ENCODE peak calls at places on chromosome 14, in five cellular contexts. N is GM23248, A is GM23338, E is fibroblast of lung, U is GM12878. R is an unnamed sample.

GRCh38 chr14:77086017-77086727 is 11.9 kb upstream of the CIPC start:
- DNase-seq in N (peak), A (peak), E (peak), U (no peak), R (no peak)

GRCh38 chr14:24665440-24665991 is 31.5 kb upstream of the GZMB start:
- DNase-seq in N (no peak), A (no peak), E (no peak), U (peak), R (peak)

GRCh38 chr14:56002876-56003625 is 115.2 kb upstream of the PELI2 start:
- DNase-seq in N (no peak), A (peak), E (no peak), U (peak), R (no peak)

GRCh38 chr14:104558231-104559042 is 21.1 kb upstream of the C14orf180 start:
- DNase-seq in N (no peak), A (no peak), E (no peak), U (no peak), R (no peak)

GRCh38 chr14:99047436-99048110 is 224.4 kb downstream of the BCL11B start:
- DNase-seq in N (no peak), A (no peak), E (peak), U (no peak), R (no peak)

GRCh38 chr14:64706552-64707193 is 2.4 kb downstream of the PLEKHG3 start:
- DNase-seq in N (no peak), A (peak), E (no peak), U (no peak), R (no peak)

GRCh38 chr14:79493081-79493652 is 718.1 kb downstream of the DIO2 start:
- DNase-seq in N (no peak), A (no peak), E (no peak), U (no peak), R (no peak)

GRCh38 chr14:22886500-22887259 is 3.7 kb downstream of the REM2 start:
- DNase-seq in N (peak), A (peak), E (peak), U (peak), R (no peak)

GRCh38 chr14:65168840-65169239 is 66.5 kb upstream of the MAX start:
- DNase-seq in N (peak), A (peak), E (no peak), U (no peak), R (no peak)

GRCh38 chr14:99261916-99262787 is 9.8 kb downstream of the BCL11B start:
- DNase-seq in N (no peak), A (peak), E (no peak), U (no peak), R (no peak)

GRCh38 chr14:23695220-23695999 is 59.2 kb downstream of the DHRS2 start:
- DNase-seq in N (peak), A (peak), E (no peak), U (no peak), R (no peak)

GRCh38 chr14:63134801-63135200 is 69.4 kb upstream of the RHOJ start:
- DNase-seq in N (peak), A (peak), E (peak), U (no peak), R (no peak)

GRCh38 chr14:103548463-103549351 is 13.8 kb downstream of the BAG5 start:
- DNase-seq in N (no peak), A (no peak), E (no peak), U (no peak), R (no peak)

GRCh38 chr14:95037273-95037672 is 120.1 kb downstream of the DICER1 start:
- DNase-seq in N (no peak), A (no peak), E (no peak), U (no peak), R (no peak)

GRCh38 chr14:93946104-93946503 is 19.0 kb downstream of the FAM181A start:
- DNase-seq in N (peak), A (no peak), E (peak), U (no peak), R (no peak)

GRCh38 chr14:87097021-87097420 is 896.0 kb downstream of the GALC start:
- DNase-seq in N (peak), A (no peak), E (peak), U (no peak), R (no peak)
- H3K27ac ChIP-seq in N (no peak), A (no peak), E (no peak), U (no peak), R (no peak)

GRCh38 chr14:58844544-58844943 is 206.8 kb downstream of the DACT1 start:
- DNase-seq in N (no peak), A (no peak), E (no peak), U (no peak), R (no peak)
- TF ChIP-seq EZH2 in N (no peak), A (no peak), E (no peak), U (no peak), R (no peak)

GRCh38 chr14:30143617-30144016 is 216.0 kb upstream of the PRKD1 start:
- DNase-seq in N (peak), A (no peak), E (peak), U (no peak), R (no peak)
- H2AFZ ChIP-seq in N (peak), A (no peak), E (peak), U (no peak), R (no peak)

DNA sequence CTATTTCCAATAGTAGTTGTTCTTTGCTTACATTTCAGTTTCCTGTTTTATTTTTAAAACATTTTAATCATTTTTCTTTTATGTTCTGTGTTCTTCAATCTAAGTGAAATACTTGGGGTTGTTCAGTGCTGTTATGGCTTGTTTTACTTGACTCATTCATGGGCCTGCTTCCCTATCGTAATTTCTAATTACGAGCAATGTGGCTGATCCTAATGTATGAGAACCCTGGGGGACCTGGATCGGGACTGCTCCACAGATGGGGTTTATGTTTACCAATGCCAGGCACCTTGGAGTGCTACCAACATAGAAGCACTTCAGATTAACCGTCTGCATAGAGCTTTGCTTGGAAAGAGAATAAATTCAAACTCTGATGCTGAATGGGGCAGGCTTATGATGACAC is 29.8 kb downstream of the TECPR2 start:
- DNase-seq in N (peak), A (no peak), E (peak), U (no peak), R (no peak)
- H3K27ac ChIP-seq in N (no peak), A (no peak), E (peak), U (no peak), R (no peak)

GRCh38 chr14:21099596-21099985 is 1.1 kb upstream of the ZNF219 start:
- DNase-seq in N (no peak), A (no peak), E (no peak), U (no peak), R (no peak)

GRCh38 chr14:21100931-21101330 is at the start of gene TMEM253:
- DNase-seq in N (no peak), A (no peak), E (no peak), U (no peak), R (no peak)

GRCh38 chr14:21098134-21098891 is at the start of gene ZNF219:
- DNase-seq in N (peak), A (peak), E (peak), U (no peak), R (no peak)

GRCh38 chr14:21097616-21098133 is 780 bp downstream of the ZNF219 start:
- DNase-seq in N (no peak), A (peak), E (no peak), U (no peak), R (no peak)

DNA sequence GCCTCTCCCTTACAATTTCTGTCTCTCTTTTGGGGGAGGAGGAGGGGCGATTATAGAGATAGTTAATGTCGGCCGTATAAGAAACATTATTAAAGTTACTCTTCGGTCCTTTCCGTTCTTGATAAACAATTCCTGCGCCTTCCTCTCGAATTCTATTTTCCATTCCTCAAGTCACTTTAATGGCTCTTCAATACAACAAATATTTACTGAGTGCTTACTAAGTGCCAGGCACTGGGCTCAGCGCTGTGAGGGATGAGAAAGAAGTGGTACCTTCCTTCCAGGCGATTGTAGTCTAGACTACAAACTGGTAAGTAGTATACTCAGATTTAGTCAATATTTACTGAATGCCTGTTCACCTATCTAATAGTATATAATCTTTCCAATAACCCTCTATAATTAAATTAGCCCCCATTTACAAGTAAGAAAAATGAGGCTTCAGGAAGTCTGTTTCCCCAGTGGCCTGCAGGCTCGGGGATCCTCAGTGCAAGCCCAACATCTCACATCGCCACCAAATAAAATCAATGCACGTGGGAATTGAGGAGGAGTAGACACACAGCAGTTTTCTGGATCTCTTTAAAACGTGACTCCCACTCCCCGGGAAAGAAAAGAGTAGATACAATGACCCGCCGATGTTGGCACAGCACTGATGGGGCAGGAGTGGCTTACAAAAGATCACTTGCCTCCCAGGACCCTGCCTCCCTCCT is 589 bp upstream of the ZNF219 start:
- DNase-seq in N (no peak), A (no peak), E (no peak), U (no peak), R (no peak)
- TF ChIP-seq EZH2 in N (no peak), A (no peak), E (peak), U (no peak), R (no peak)

GRCh38 chr14:60328588-60328987 is 79.6 kb downstream of the PPM1A start:
- DNase-seq in N (no peak), A (peak), E (no peak), U (no peak), R (no peak)

GRCh38 chr14:60332869-60333268 is 83.8 kb downstream of the PPM1A start:
- DNase-seq in N (no peak), A (no peak), E (no peak), U (no peak), R (no peak)

GRCh38 chr14:60327447-60328331 is 78.7 kb downstream of the PPM1A start:
- DNase-seq in N (peak), A (peak), E (peak), U (peak), R (no peak)

GRCh38 chr14:60332046-60332399 is 83.0 kb downstream of the PPM1A start:
- DNase-seq in N (no peak), A (no peak), E (no peak), U (no peak), R (no peak)

GRCh38 chr14:60331201-60332045 is 82.4 kb downstream of the PPM1A start:
- DNase-seq in N (peak), A (peak), E (peak), U (peak), R (no peak)
- H2AFZ ChIP-seq in N (peak), A (peak), E (peak), U (peak), R (peak)

GRCh38 chr14:100688598-100689499 is 37.8 kb upstream of the DLK1 start:
- DNase-seq in N (peak), A (no peak), E (peak), U (no peak), R (no peak)
- H3K27ac ChIP-seq in N (no peak), A (no peak), E (no peak), U (no peak), R (peak)

DNA sequence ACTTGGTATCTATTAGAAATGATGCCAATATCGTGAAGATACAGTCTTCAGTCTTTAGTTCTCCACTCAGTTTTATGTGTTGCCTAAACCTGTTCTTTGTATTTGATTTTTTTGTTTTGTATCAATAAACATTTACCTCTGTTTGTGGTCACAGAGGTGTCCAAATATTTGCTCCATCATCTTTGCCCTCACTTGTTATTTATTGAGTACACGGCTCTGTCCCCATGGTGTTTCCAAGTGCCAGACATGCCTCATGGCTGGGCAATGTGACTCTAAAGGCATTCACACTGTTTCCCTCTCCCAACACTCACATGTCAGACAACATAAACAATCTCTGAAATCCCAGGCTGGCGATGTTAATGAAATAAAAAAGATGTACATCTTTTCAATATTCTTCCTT is 680.8 kb downstream of the GALC start:
- DNase-seq in N (no peak), A (no peak), E (no peak), U (no peak), R (no peak)
- TF ChIP-seq EZH2 in N (no peak), A (no peak), E (no peak), U (no peak), R (no peak)

DNA sequence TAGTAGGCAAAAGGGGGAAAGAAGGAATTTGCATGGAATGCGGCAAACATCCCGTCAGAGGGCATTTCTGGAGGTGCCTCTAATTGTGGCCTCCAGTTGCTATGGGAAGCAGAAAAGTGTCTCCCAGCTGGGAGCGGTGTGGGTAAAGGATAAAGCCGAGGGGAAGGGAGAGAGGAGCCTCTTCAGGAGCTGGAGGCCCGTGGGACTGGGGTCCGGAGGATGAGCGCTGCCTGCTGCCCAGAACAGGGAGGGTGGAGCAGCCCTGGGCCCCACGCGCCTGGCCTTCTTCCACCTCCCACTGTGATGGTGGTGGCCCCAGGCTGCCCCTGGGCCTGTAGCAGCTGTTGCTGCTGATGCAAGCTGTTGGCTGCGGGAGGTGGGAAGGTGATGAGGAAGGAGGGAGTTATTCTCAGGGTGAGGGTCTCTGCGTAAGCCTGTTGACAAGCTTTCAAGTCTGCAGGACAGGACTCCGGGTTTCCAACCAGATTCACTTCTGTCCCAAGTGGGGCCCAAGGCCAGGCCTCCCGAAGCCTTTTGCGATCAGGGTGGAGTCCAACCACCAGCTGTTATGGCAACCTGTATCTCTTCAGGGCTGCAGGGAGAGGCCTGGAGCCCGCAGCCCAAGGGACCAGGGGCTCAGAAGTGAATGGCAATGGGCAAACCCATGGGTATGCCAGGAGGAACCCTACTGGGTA is 19.1 kb upstream of the PGF start:
- DNase-seq in N (no peak), A (peak), E (no peak), U (no peak), R (no peak)
- H2AFZ ChIP-seq in N (no peak), A (peak), E (no peak), U (no peak), R (no peak)

DNA sequence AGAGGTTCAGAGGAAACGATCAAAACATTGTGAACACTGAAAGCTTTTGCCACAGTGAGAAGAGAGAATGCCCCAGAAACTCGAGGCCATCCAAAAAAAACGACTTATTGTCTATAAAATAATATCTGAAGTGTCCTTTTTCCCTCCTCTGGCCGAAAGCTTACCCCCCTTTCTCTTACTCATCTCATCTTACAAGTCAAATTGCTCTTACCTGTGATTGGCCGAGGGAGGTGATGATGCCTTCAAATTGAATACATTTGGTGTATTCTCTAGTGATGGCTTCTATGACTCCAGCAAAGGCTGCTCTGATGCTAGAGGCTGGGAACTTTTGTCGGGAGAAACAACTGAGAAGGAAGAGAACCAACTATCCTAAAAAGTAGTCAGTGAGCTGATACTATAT is 90.7 kb downstream of the PTCSC3 start:
- DNase-seq in N (no peak), A (no peak), E (no peak), U (no peak), R (no peak)
- H3K27ac ChIP-seq in N (no peak), A (no peak), E (no peak), U (no peak), R (no peak)

R was measured in keratinocyte.